ENCODE peak calls at places on chromosomes 6 and 20, in seven cellular contexts. V is GM20000; F is activated CD8-positive, alpha-beta T cell treated with anti-CD3 and anti-CD28 coated beads for 36 hours; W is heart right ventricle; M is heart left ventricle; Y is HCT116; O is tibial nerve. C is an unnamed sample.

GRCh38 chr20:34922654-34923381 is 32.8 kb downstream of the GSS start:
- DNase-seq in M (no peak), W (no peak), Y (no peak), F (no peak), V (no peak), O (no peak), C (no peak)

GRCh38 chr6:137664183-137664582 is 170.0 kb upstream of the OLIG3 start:
- DNase-seq in F (no peak), M (no peak), V (no peak), O (no peak), W (no peak), Y (no peak), C (no peak)

GRCh38 chr20:36064661-36065426 is 89.7 kb upstream of the EPB41L1 start:
- DNase-seq in F (peak), W (peak), Y (no peak), M (peak), O (peak), V (peak), C (peak)

GRCh38 chr6:111777357-111777756 is 95.9 kb downstream of the FYN start:
- DNase-seq in Y (no peak), O (no peak), V (no peak), W (no peak), F (no peak), M (no peak), C (no peak)

GRCh38 chr6:169240125-169240524 is 13.5 kb downstream of the THBS2 start:
- DNase-seq in V (no peak), F (no peak), O (no peak), Y (no peak), M (no peak), W (no peak), C (no peak)

GRCh38 chr6:39452746-39453145 is 130.2 kb upstream of the KCNK16 start:
- DNase-seq in V (no peak), Y (no peak), O (no peak), W (no peak), M (no peak), F (no peak), C (no peak)

GRCh38 chr6:67593247-67593646 is 1041.8 kb upstream of the ADGRB3 start:
- DNase-seq in M (no peak), V (no peak), W (no peak), Y (no peak), O (no peak), F (no peak), C (no peak)

GRCh38 chr20:52747736-52748135 is 224.4 kb upstream of the TSHZ2 start:
- DNase-seq in V (no peak), Y (no peak), W (no peak), O (no peak), F (no peak), M (peak), C (no peak)

GRCh38 chr6:5905431-5906339 is 101.0 kb downstream of the NRN1 start:
- DNase-seq in F (no peak), O (peak), W (peak), M (peak), Y (no peak), V (no peak), C (no peak)

GRCh38 chr6:168305091-168305749 is 14.4 kb downstream of the DACT2 start:
- DNase-seq in Y (no peak), V (no peak), W (no peak), O (no peak), F (no peak), M (no peak), C (no peak)

GRCh38 chr6:11994875-11995461 is 17.1 kb upstream of the HIVEP1 start:
- DNase-seq in F (no peak), Y (no peak), O (no peak), W (no peak), M (no peak), V (no peak), C (no peak)

GRCh38 chr6:169097336-169098052 is 156.2 kb downstream of the THBS2 start:
- DNase-seq in O (no peak), M (no peak), Y (no peak), V (no peak), F (no peak), W (no peak), C (no peak)

GRCh38 chr20:46689082-46689753 is at the start of gene TP53RK:
- DNase-seq in W (peak), O (peak), M (peak), F (peak), Y (peak), V (peak), C (peak)
- TF ChIP-seq CTCF in W (peak), O (peak), M (peak), F (no peak), Y (no peak), V (no peak), C (peak)

GRCh38 chr6:26550250-26550993 is 12.3 kb downstream of the HMGN4 start:
- DNase-seq in M (peak), V (peak), F (peak), O (no peak), Y (no peak), W (peak), C (no peak)
- TF ChIP-seq CTCF in M (peak), V (no peak), F (no peak), O (no peak), Y (no peak), W (no peak), C (no peak)

DNA sequence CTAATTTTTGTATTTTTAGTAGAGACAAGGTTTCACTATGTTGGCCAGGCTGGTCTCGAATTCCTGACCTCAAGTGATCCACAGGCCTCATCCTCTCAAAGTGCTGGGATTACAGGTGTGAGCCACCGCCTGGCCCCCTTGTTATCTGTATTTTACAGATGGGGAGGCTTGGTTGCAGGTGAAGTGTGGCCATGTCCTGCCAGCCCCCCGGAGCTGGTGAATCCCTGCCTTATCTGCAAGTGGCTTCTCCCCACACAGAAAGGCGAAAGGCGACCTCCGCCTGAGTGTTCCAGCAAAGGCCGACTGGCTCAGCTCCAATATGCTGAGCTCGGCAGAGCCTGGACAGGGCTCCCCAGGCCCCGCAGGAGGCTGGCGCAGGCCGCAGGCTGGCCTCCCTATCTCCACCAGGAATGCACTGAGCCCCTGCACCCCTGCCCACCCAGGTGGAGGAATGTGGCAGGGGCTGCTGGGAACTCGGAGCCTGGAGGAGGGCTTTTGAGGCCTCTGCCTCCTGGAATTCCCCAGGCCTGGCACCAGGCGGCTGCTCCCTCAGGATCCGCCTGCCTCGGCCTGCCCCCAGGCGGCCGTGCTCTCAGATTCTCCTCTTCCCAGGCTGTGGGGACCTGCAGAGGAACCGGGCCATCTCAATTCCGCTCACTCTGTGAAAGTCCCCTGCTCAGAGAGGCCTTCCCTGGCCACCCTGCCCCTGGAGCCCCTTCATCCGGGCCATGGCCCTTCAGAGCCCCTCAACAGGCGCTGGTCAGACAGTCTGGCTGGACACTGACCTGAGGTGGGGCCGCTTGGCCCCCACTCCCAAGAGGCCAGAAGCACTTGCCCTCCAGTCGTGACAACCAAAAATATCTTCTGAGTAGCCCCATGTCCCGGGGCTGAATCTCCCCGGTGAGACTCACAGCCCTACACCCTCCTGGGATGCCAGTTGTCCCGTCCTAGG is 9.3 kb upstream of the LAMA5 start:
- DNase-seq in O (no peak), V (no peak), M (peak), F (no peak), Y (no peak), W (peak), C (no peak)
- TF ChIP-seq CTCF in O (peak), V (no peak), M (peak), F (no peak), Y (no peak), W (peak), C (no peak)

GRCh38 chr6:30542915-30543314 is 13.4 kb downstream of the GNL1 start:
- DNase-seq in M (no peak), F (no peak), W (no peak), O (no peak), Y (no peak), V (no peak), C (no peak)
- TF ChIP-seq CTCF in M (no peak), F (peak), W (no peak), O (no peak), Y (no peak), V (no peak), C (peak)

GRCh38 chr20:22684072-22684762 is 99.8 kb upstream of the FOXA2 start:
- DNase-seq in F (peak), M (peak), O (peak), W (peak), Y (peak), V (peak), C (peak)
- TF ChIP-seq CTCF in F (peak), M (peak), O (peak), W (peak), Y (peak), V (peak), C (peak)

DNA sequence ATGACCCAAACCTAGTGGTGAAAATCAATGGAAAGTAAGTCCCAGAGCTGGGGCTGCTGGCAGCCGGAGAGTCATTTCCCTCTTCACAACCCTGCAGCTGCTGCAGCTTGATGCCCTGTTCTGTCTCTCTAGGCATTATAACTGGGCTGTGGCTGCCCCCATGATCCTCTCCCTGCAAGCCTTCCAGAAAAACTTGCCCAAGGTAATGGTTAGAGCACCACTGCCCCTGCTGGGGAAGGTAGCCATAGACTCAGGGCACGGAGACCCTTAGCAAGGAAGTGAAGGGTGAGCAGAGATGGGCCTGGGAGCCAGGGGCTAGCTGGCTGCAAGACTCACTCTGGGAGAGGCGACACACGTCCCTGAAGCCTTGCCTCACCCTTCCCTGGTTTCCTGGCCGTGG is 12.0 kb downstream of the LPIN3 start:
- DNase-seq in W (no peak), F (no peak), O (no peak), V (no peak), M (no peak), Y (no peak), C (no peak)
- TF ChIP-seq CTCF in W (no peak), F (no peak), O (no peak), V (no peak), M (no peak), Y (no peak), C (no peak)

DNA sequence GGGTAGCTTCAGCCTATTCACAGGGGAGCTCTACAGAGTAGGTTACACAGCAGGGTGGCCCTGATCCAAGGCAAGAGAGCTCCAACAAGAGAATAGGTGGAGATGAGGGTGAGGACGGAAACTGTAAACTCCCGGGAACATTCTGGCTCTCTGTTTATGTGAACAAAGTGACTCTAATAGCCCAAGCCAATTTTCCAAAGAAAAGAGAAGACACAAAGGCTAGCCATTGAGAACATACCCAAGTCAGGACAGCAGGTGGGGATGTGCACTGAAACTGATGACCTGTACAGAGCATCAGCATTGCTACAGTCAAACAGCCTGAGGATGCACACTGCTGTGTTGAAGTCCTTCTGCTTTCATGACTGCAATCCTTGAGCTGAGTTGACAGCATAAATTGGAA is 136.0 kb upstream of the TOP1 start:
- DNase-seq in V (no peak), O (no peak), Y (no peak), W (no peak), F (no peak), M (no peak), C (no peak)
- TF ChIP-seq CTCF in V (no peak), O (no peak), Y (no peak), W (no peak), F (no peak), M (no peak), C (no peak)

GRCh38 chr6:8589941-8590676 is 154.8 kb upstream of the SLC35B3 start:
- DNase-seq in Y (peak), M (no peak), V (no peak), W (no peak), F (peak), O (no peak), C (no peak)
- TF ChIP-seq CTCF in Y (peak), M (no peak), V (no peak), W (no peak), F (no peak), O (no peak), C (no peak)

GRCh38 chr6:47809863-47810262 is 28.0 kb downstream of the OPN5 start:
- DNase-seq in M (no peak), Y (no peak), F (no peak), V (no peak), W (no peak), O (no peak), C (no peak)

DNA sequence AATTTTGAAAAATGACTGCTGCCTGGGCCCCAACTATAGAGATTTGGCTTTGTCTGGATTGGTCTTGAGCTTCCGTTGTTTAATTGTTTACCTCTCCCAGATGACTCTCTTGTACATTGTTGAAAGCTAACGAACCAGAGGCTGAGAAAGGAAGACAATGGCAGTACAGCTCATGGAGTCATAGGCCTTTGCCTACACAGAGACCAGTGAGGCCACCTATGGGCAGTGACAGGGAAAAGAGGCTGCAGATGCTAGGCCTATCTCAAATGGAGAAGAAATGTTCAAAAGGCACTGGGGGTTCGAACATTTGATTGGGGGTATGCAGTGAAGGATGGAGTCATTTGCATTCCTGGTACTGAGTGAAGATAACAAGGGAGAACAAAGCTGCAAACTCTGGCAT is 29.1 kb downstream of the OPN5 start:
- DNase-seq in W (no peak), O (no peak), V (no peak), M (no peak), Y (no peak), F (no peak), C (no peak)
- TF ChIP-seq CTCF in W (no peak), O (no peak), V (no peak), M (no peak), Y (peak), F (no peak), C (no peak)

GRCh38 chr6:120056085-120056484 is 706.5 kb upstream of the MAN1A1 start:
- DNase-seq in W (no peak), M (no peak), F (peak), V (peak), Y (no peak), O (no peak), C (no peak)
- TF ChIP-seq CTCF in W (no peak), M (peak), F (no peak), V (peak), Y (peak), O (no peak), C (peak)

C was measured in CD14-positive monocyte.